ENCODE peak calls at places on chromosomes 2 and 18, in five cellular contexts. S, C, T, P and L are unnamed samples.

GRCh38 chr18:25099838-25100393 is 252.1 kb downstream of the ZNF521 start:
- DNase-seq in S (no peak), C (no peak), T (no peak), P (no peak), L (no peak)

GRCh38 chr2:163595033-163595432 is 140.8 kb downstream of the FIGN start:
- DNase-seq in S (peak), C (no peak), T (no peak), P (no peak), L (no peak)

GRCh38 chr2:206443735-206444527 is 599 bp downstream of the ADAM23 start:
- DNase-seq in S (peak), C (peak), T (no peak), P (peak), L (peak)

GRCh38 chr2:158130832-158131473 is 29.3 kb downstream of the UPP2 start:
- DNase-seq in S (no peak), C (no peak), T (no peak), P (no peak), L (no peak)

GRCh38 chr2:238418196-238418998 is 8.3 kb upstream of the ASB1 start:
- DNase-seq in S (peak), C (no peak), T (no peak), P (no peak), L (no peak)

GRCh38 chr2:126797622-126798275 is 100.9 kb upstream of the TEX51 start:
- DNase-seq in S (no peak), C (no peak), T (no peak), P (no peak), L (no peak)

GRCh38 chr2:234863043-234863934 is 88.5 kb upstream of the SH3BP4 start:
- DNase-seq in S (peak), C (no peak), T (no peak), P (no peak), L (no peak)

GRCh38 chr2:233627331-233628025 is 8.8 kb upstream of the UGT1A10 start:
- DNase-seq in S (no peak), C (no peak), T (no peak), P (no peak), L (no peak)

GRCh38 chr2:119276864-119277263 is 53.2 kb downstream of the STEAP3 start:
- DNase-seq in S (no peak), C (peak), T (no peak), P (no peak), L (no peak)

GRCh38 chr2:206211657-206212255 is 52.1 kb downstream of the EEF1B2 start:
- DNase-seq in S (peak), C (no peak), T (no peak), P (no peak), L (no peak)

GRCh38 chr2:47145466-47145865 is 9.6 kb downstream of the STPG4 start:
- DNase-seq in S (peak), C (no peak), T (no peak), P (no peak), L (no peak)

GRCh38 chr2:85875613-85876012 is 13.2 kb downstream of the ST3GAL5 start:
- DNase-seq in S (no peak), C (no peak), T (no peak), P (no peak), L (no peak)

GRCh38 chr2:85872536-85873161 is 16.1 kb downstream of the ST3GAL5 start:
- DNase-seq in S (no peak), C (peak), T (peak), P (no peak), L (no peak)

GRCh38 chr2:85868837-85869236 is 20.0 kb downstream of the ST3GAL5 start:
- DNase-seq in S (no peak), C (no peak), T (no peak), P (no peak), L (no peak)

GRCh38 chr2:85871494-85872164 is 17.2 kb downstream of the ST3GAL5 start:
- DNase-seq in S (no peak), C (no peak), T (peak), P (no peak), L (no peak)

DNA sequence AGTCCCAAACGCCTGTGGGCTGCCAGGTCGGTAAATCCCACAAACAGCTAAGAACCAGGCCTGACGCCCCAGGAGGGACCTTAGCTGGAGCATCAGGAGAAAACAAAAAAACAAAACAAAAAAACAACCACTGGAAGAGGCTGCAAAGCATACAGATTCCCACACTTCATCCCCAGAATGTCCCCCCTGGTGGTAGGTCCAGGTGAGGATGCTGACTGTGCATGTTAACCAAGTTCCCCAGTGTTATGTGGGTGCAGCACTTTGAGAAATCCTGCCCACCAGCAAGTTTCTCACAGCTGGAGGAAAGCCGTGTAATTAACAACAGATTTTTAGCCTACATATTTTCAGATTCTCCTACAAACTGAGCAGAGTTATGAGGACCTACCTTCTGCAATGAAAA is 15.1 kb downstream of the ST3GAL5 start:
- DNase-seq in S (no peak), C (no peak), T (peak), P (no peak), L (no peak)
- TF ChIP-seq CTCF in S (no peak), C (peak), T (no peak), P (peak), L (no peak)

GRCh38 chr18:51765712-51766360 is 568.4 kb upstream of the MEX3C start:
- DNase-seq in S (no peak), C (no peak), T (no peak), P (peak), L (no peak)

GRCh38 chr18:51757525-51757924 is 560.0 kb upstream of the MEX3C start:
- DNase-seq in S (no peak), C (no peak), T (no peak), P (no peak), L (no peak)

GRCh38 chr18:51767293-51767692 is 569.8 kb upstream of the MEX3C start:
- DNase-seq in S (no peak), C (no peak), T (no peak), P (peak), L (no peak)

GRCh38 chr18:51762373-51762772 is 564.9 kb upstream of the MEX3C start:
- DNase-seq in S (no peak), C (no peak), T (no peak), P (no peak), L (no peak)
- TF ChIP-seq CTCF in S (no peak), C (no peak), T (no peak), P (no peak), L (no peak)

GRCh38 chr2:136116813-136117390 is 1.0 kb downstream of the CXCR4 start:
- DNase-seq in S (no peak), C (peak), T (no peak), P (peak), L (peak)

GRCh38 chr2:136119717-136120675 is 2.0 kb upstream of the CXCR4 start:
- DNase-seq in S (no peak), C (no peak), T (no peak), P (no peak), L (no peak)

GRCh38 chr2:136118819-136119716 is 1.1 kb upstream of the CXCR4 start:
- DNase-seq in S (no peak), C (peak), T (peak), P (peak), L (peak)

GRCh38 chr2:136117391-136117841 is 533 bp downstream of the CXCR4 start:
- DNase-seq in S (peak), C (peak), T (no peak), P (peak), L (peak)

DNA sequence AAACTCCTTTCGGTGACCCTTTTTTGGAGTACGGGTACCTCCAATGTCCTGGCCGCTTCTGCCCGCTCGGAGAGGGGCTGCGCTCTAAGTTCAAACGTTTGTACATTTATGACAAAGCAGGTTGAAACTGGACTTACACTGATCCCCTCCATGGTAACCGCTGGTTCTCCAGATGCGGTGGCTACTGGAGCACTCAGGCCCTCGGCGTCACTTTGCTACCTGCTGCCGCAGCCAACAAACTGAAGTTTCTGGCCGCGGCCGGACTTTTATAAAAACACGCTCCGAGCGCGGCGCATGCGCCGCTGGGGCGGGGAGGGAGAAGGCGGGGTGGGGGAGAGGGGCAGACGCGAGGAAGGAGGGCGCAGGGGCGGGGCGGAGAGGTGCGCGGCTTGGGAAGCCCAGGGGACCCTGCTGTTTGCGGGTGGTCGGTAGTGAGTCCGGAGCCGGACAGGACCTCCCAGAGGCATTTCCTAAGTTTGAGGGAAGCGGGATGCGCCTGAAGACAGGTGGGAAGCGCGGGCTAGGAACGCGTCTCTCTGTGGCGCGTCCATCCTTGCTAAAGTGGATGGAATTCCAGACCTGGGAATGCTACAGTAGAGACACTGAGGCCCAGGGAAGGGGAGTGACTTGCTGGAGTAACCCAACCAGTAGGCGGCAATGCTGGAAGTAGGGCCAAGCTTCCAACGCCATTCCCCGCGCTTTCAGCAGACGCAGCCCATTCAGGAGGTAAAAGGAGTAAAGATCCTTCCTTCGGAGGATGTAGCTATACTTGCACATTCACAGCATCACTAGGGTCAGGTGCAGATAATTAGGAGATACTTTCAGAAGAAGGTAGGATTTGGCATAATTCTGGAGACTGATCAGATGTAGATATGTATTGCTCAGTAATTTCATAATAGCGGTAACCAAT is at the start of gene CXCR4:
- DNase-seq in S (peak), C (peak), T (peak), P (peak), L (peak)
- TF ChIP-seq CTCF in S (peak), C (peak), T (no peak), P (no peak), L (no peak)

GRCh38 chr2:191020221-191020741 is 6.3 kb upstream of the STAT1 start:
- DNase-seq in S (peak), C (peak), T (peak), P (peak), L (peak)
- TF ChIP-seq CTCF in S (no peak), C (peak), T (peak), P (no peak), L (no peak)

GRCh38 chr18:33611525-33612135 is 33.6 kb downstream of the ASXL3 start:
- DNase-seq in S (no peak), C (no peak), T (no peak), P (no peak), L (no peak)

GRCh38 chr18:33605250-33605649 is 27.2 kb downstream of the ASXL3 start:
- DNase-seq in S (no peak), C (no peak), T (no peak), P (no peak), L (no peak)

GRCh38 chr18:33600846-33601245 is 22.8 kb downstream of the ASXL3 start:
- DNase-seq in S (no peak), C (no peak), T (no peak), P (no peak), L (no peak)

GRCh38 chr18:33603434-33603833 is 25.4 kb downstream of the ASXL3 start:
- DNase-seq in S (no peak), C (no peak), T (no peak), P (no peak), L (no peak)

GRCh38 chr18:33606621-33607020 is 28.6 kb downstream of the ASXL3 start:
- DNase-seq in S (no peak), C (peak), T (no peak), P (peak), L (no peak)
- TF ChIP-seq CTCF in S (no peak), C (peak), T (no peak), P (no peak), L (no peak)

DNA sequence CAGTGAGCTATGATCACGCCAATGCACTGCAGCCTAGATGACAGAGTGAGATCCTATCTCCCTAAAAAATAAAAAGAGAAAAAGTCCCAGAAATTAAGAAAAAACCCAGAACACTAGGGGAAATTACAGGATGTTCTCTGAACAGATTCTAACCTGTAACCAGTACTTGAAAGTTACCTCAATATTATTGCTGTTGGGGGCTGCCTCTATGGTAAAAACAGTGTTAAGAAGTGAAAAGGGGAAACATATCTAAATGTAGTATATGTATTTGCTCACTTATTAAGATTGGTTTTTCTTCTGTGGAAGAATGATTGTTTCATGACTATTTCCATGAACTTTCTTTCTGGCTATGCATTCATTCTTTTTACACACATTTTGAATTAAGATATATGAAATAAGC is 13.6 kb downstream of the ITGA4 start:
- DNase-seq in S (no peak), C (no peak), T (no peak), P (no peak), L (no peak)
- TF ChIP-seq CTCF in S (no peak), C (no peak), T (no peak), P (no peak), L (no peak)

GRCh38 chr2:211093743-211094303 is 537.4 kb downstream of the CPS1 start:
- DNase-seq in S (no peak), C (no peak), T (no peak), P (peak), L (no peak)
- TF ChIP-seq CTCF in S (peak), C (peak), T (peak), P (peak), L (no peak)